ENCODE peak calls at places on chromosomes 1 and 21, in four cellular contexts. One of them, this sample, is unnamed. For H3K4me1 and H3K36me3, the result is how much of the 10 kb centered on the place peaks cover.

GRCh38 chr21:45574691-45575090 is 32.5 kb upstream of the SLC19A1 start:
- DNase-seq in NT2/D1: no peak
- DNase-seq in tibial nerve: no peak
- DNase-seq in CD8-positive, alpha-beta T cell: no peak
- DNase-seq in this sample: no peak

GRCh38 chr1:94974224-94974623 is 47.3 kb upstream of the CNN3 start:
- DNase-seq in tibial nerve: no peak
- DNase-seq in CD8-positive, alpha-beta T cell: no peak
- DNase-seq in NT2/D1: no peak
- DNase-seq in this sample: no peak

GRCh38 chr1:205719762-205720161 is 30.2 kb downstream of the NUCKS1 start:
- DNase-seq in NT2/D1: no peak
- DNase-seq in tibial nerve: no peak
- DNase-seq in CD8-positive, alpha-beta T cell: no peak
- DNase-seq in this sample: no peak

GRCh38 chr1:28102169-28102568 is 13.8 kb upstream of the EYA3 start:
- DNase-seq in CD8-positive, alpha-beta T cell: no peak
- DNase-seq in NT2/D1: no peak
- DNase-seq in tibial nerve: no peak
- DNase-seq in this sample: no peak

GRCh38 chr1:53913352-53914043 is 19.5 kb downstream of the DIO1 start:
- DNase-seq in NT2/D1: no peak
- DNase-seq in CD8-positive, alpha-beta T cell: no peak
- DNase-seq in tibial nerve: no peak
- DNase-seq in this sample: no peak

GRCh38 chr1:16180291-16180824 is 24.5 kb upstream of the EPHA2 start:
- DNase-seq in tibial nerve: no peak
- DNase-seq in CD8-positive, alpha-beta T cell: no peak
- DNase-seq in NT2/D1: no peak
- DNase-seq in this sample: no peak

GRCh38 chr1:222886194-222887126 is 71.6 kb downstream of the DISP1 start:
- DNase-seq in tibial nerve: no peak
- DNase-seq in NT2/D1: no peak
- DNase-seq in CD8-positive, alpha-beta T cell: no peak
- DNase-seq in this sample: no peak

GRCh38 chr1:82491301-82491986 is 690.7 kb downstream of the ADGRL2 start:
- DNase-seq in CD8-positive, alpha-beta T cell: no peak
- DNase-seq in tibial nerve: no peak
- DNase-seq in NT2/D1: no peak
- DNase-seq in this sample: no peak

GRCh38 chr1:23636009-23636408 is 55.6 kb upstream of the RPL11 start:
- DNase-seq in NT2/D1: no peak
- DNase-seq in tibial nerve: no peak
- DNase-seq in CD8-positive, alpha-beta T cell: no peak
- DNase-seq in this sample: no peak

GRCh38 chr1:87224209-87224608 is 104.5 kb upstream of the LMO4 start:
- DNase-seq in NT2/D1: no peak
- DNase-seq in CD8-positive, alpha-beta T cell: no peak
- DNase-seq in tibial nerve: no peak
- DNase-seq in this sample: no peak

GRCh38 chr21:32406405-32406804 is 6.1 kb upstream of the EVA1C start:
- DNase-seq in tibial nerve: no peak
- DNase-seq in NT2/D1: no peak
- DNase-seq in CD8-positive, alpha-beta T cell: no peak
- DNase-seq in this sample: no peak

GRCh38 chr1:231966983-231967382 is 340.4 kb downstream of the DISC1 start:
- DNase-seq in tibial nerve: no peak
- DNase-seq in CD8-positive, alpha-beta T cell: no peak
- DNase-seq in NT2/D1: no peak
- DNase-seq in this sample: no peak

GRCh38 chr1:203776636-203777035 is 11.7 kb downstream of the LAX1 start:
- DNase-seq in tibial nerve: no peak
- DNase-seq in NT2/D1: no peak
- DNase-seq in CD8-positive, alpha-beta T cell: no peak
- DNase-seq in this sample: no peak

GRCh38 chr1:65793359-65793732 is 651 bp downstream of the PDE4B start:
- DNase-seq in NT2/D1: peak
- DNase-seq in tibial nerve: no peak
- DNase-seq in CD8-positive, alpha-beta T cell: no peak
- DNase-seq in this sample: no peak

GRCh38 chr1:234970731-234971476 is 157.7 kb downstream of the TOMM20 start:
- DNase-seq in tibial nerve: peak
- DNase-seq in NT2/D1: peak
- DNase-seq in CD8-positive, alpha-beta T cell: no peak
- DNase-seq in this sample: peak

GRCh38 chr1:163844393-163844948 is 522.7 kb downstream of the NUF2 start:
- DNase-seq in tibial nerve: no peak
- DNase-seq in CD8-positive, alpha-beta T cell: no peak
- DNase-seq in NT2/D1: no peak
- DNase-seq in this sample: no peak

GRCh38 chr1:25821630-25822091 is 1.9 kb downstream of the MTFR1L start:
- DNase-seq in NT2/D1: no peak
- DNase-seq in CD8-positive, alpha-beta T cell: no peak
- DNase-seq in tibial nerve: no peak
- DNase-seq in this sample: no peak

GRCh38 chr1:100523038-100523649 is 14.8 kb upstream of the GPR88 start:
- DNase-seq in NT2/D1: no peak
- DNase-seq in tibial nerve: no peak
- DNase-seq in CD8-positive, alpha-beta T cell: no peak
- DNase-seq in this sample: no peak

GRCh38 chr1:205922314-205922713 is 20.9 kb downstream of the SLC26A9 start:
- DNase-seq in CD8-positive, alpha-beta T cell: no peak
- DNase-seq in NT2/D1: no peak
- DNase-seq in tibial nerve: no peak
- DNase-seq in this sample: no peak

GRCh38 chr1:20717452-20718342 is at the start of gene KIF17:
- DNase-seq in tibial nerve: peak
- DNase-seq in CD8-positive, alpha-beta T cell: peak
- DNase-seq in NT2/D1: no peak
- DNase-seq in this sample: peak

GRCh38 chr1:4652631-4653327 is 1.6 kb upstream of the AJAP1 start:
- DNase-seq in tibial nerve: peak
- DNase-seq in CD8-positive, alpha-beta T cell: peak
- DNase-seq in NT2/D1: no peak
- DNase-seq in this sample: peak

GRCh38 chr1:238950786-238951185 is 435.6 kb upstream of the CHRM3 start:
- DNase-seq in tibial nerve: no peak
- DNase-seq in CD8-positive, alpha-beta T cell: no peak
- DNase-seq in NT2/D1: no peak
- DNase-seq in this sample: no peak

GRCh38 chr1:156750932-156751723 is at the start of gene HDGF:
- DNase-seq in tibial nerve: peak
- DNase-seq in CD8-positive, alpha-beta T cell: peak
- DNase-seq in NT2/D1: no peak
- DNase-seq in this sample: no peak

GRCh38 chr1:5664081-5664480 is 328.1 kb downstream of the NPHP4 start:
- DNase-seq in tibial nerve: no peak
- DNase-seq in NT2/D1: no peak
- DNase-seq in CD8-positive, alpha-beta T cell: no peak
- DNase-seq in this sample: no peak

GRCh38 chr21:32543975-32544374 is 41.3 kb downstream of the TCP10L start:
- DNase-seq in NT2/D1: no peak
- DNase-seq in CD8-positive, alpha-beta T cell: no peak
- DNase-seq in tibial nerve: no peak
- DNase-seq in this sample: no peak

GRCh38 chr1:116311756-116312691 is 61.0 kb upstream of the ATP1A1 start:
- DNase-seq in tibial nerve: no peak
- DNase-seq in CD8-positive, alpha-beta T cell: no peak
- DNase-seq in NT2/D1: no peak
- DNase-seq in this sample: no peak

GRCh38 chr21:46322351-46323226 is 1.1 kb downstream of the C21orf58 start:
- DNase-seq in CD8-positive, alpha-beta T cell: peak
- DNase-seq in tibial nerve: no peak
- DNase-seq in NT2/D1: no peak
- DNase-seq in this sample: no peak

GRCh38 chr1:229060140-229060539 is 210.8 kb upstream of the RAB4A start:
- DNase-seq in NT2/D1: no peak
- DNase-seq in tibial nerve: no peak
- DNase-seq in CD8-positive, alpha-beta T cell: no peak
- DNase-seq in this sample: no peak

GRCh38 chr1:168321945-168322344 is 41.3 kb downstream of the TBX19 start:
- DNase-seq in NT2/D1: no peak
- DNase-seq in CD8-positive, alpha-beta T cell: no peak
- DNase-seq in tibial nerve: no peak
- DNase-seq in this sample: no peak

GRCh38 chr1:32869844-32870614 is 683 bp downstream of the FNDC5 start:
- DNase-seq in NT2/D1: no peak
- DNase-seq in tibial nerve: no peak
- DNase-seq in CD8-positive, alpha-beta T cell: no peak
- DNase-seq in this sample: no peak

DNA sequence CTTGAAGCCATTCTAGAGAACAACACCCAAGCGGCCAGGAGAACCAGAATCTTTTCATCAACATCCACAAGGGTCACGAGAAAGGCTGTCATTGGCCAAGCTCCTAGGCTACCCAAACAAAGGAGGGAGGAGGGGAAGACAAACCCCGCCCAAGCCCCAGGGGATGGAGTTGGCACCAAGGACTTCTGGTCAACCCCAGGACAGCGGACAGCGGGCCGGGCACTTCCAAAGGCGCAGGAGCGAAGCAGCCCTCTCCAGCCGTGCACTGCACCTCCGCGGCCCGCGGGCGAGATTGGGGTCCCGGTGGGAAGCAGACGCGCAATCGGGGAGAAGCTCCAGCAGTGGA is at the start of gene CLIC6:
- DNase-seq in CD8-positive, alpha-beta T cell: no peak
- DNase-seq in NT2/D1: no peak
- DNase-seq in tibial nerve: peak
- DNase-seq in this sample: no peak
- H3K4me3 ChIP-seq in CD8-positive, alpha-beta T cell: peak
- H3K4me3 ChIP-seq in NT2/D1: peak
- H3K4me3 ChIP-seq in tibial nerve: peak
- H3K4me3 ChIP-seq in this sample: no peak

DNA sequence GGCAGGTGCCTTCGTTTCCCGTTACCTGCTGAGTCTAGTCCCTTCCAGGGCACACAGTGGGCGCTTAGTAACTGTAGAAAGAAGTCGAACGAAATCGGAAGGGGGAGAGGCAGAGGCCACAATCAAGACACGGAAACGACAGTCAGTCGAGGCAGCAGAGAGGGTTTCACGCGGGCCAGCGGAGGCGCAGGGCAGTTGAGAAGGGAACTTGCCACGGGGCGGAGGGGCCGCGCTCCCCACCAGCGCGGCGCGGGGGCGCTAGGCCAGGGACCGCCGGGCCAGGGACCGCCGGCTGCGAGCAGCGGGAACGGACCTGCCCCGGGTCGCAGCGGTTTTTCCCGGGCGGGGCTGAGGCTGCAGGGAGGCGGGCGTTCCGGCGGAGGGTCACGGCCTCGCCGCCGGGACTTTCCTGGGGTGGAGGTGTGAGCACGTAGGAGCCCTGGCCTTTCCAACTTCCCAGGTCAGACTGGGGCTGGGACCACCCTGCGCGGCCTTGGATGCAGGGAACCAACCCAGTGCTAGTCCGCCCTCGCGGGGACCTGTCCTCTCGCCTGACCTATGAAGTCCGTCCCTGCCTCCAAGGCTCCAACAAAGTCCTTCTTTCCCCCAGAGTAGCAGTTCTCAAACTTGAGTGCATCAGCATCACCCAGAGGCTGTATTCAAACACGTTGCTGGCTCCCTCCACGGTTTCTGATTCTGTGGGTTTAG is 150.1 kb upstream of the FGGY start:
- DNase-seq in tibial nerve: peak
- DNase-seq in CD8-positive, alpha-beta T cell: peak
- DNase-seq in NT2/D1: no peak
- DNase-seq in this sample: peak
- H3K4me1 ChIP-seq in tibial nerve: under half
- H3K4me1 ChIP-seq in CD8-positive, alpha-beta T cell: under half
- H3K4me1 ChIP-seq in NT2/D1: under half
- H3K4me1 ChIP-seq in this sample: under half

DNA sequence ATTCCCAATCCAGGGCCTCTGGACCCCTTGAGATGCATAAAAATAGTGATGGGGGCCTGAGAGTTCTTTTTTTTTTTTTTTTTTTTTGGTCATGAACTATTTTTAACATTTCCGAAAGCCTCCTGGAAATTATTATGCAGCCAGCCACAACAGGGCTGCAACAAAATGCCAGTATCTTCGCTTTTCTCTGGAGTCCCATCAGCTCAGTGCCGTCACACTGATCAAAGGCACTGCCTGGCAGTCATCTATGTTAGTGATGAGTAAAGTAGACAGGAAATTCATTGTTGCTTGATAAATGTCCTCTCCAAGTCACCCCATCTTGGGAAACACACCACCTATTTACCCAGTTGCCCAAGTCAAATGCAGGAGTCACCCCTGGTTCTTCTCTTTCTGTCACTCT is 15.2 kb upstream of the PEF1 start:
- DNase-seq in CD8-positive, alpha-beta T cell: no peak
- DNase-seq in NT2/D1: no peak
- DNase-seq in tibial nerve: no peak
- DNase-seq in this sample: no peak
- H3K36me3 ChIP-seq in CD8-positive, alpha-beta T cell: under half
- H3K36me3 ChIP-seq in NT2/D1: under half
- H3K36me3 ChIP-seq in tibial nerve: under half
- H3K36me3 ChIP-seq in this sample: under half

GRCh38 chr1:117618450-117619122 is 12.7 kb downstream of the TENT5C start:
- DNase-seq in CD8-positive, alpha-beta T cell: no peak
- DNase-seq in NT2/D1: no peak
- DNase-seq in tibial nerve: no peak
- DNase-seq in this sample: no peak

GRCh38 chr1:117615474-117615873 is 9.6 kb downstream of the TENT5C start:
- DNase-seq in NT2/D1: no peak
- DNase-seq in tibial nerve: no peak
- DNase-seq in CD8-positive, alpha-beta T cell: peak
- DNase-seq in this sample: no peak

GRCh38 chr1:117613969-117614865 is 8.4 kb downstream of the TENT5C start:
- DNase-seq in CD8-positive, alpha-beta T cell: no peak
- DNase-seq in NT2/D1: no peak
- DNase-seq in tibial nerve: no peak
- DNase-seq in this sample: no peak

GRCh38 chr1:117616967-117617366 is 11.1 kb downstream of the TENT5C start:
- DNase-seq in NT2/D1: no peak
- DNase-seq in tibial nerve: no peak
- DNase-seq in CD8-positive, alpha-beta T cell: no peak
- DNase-seq in this sample: no peak

GRCh38 chr1:117616356-117616755 is 10.5 kb downstream of the TENT5C start:
- DNase-seq in CD8-positive, alpha-beta T cell: no peak
- DNase-seq in tibial nerve: no peak
- DNase-seq in NT2/D1: no peak
- DNase-seq in this sample: no peak
- H3K4me3 ChIP-seq in CD8-positive, alpha-beta T cell: no peak
- H3K4me3 ChIP-seq in tibial nerve: no peak
- H3K4me3 ChIP-seq in NT2/D1: no peak
- H3K4me3 ChIP-seq in this sample: no peak

GRCh38 chr1:19070197-19070651 is 113.7 kb upstream of the IFFO2 start:
- DNase-seq in tibial nerve: no peak
- DNase-seq in CD8-positive, alpha-beta T cell: no peak
- DNase-seq in NT2/D1: no peak
- DNase-seq in this sample: no peak
- H3K4me1 ChIP-seq in tibial nerve: under half
- H3K4me1 ChIP-seq in CD8-positive, alpha-beta T cell: half or more
- H3K4me1 ChIP-seq in NT2/D1: under half
- H3K4me1 ChIP-seq in this sample: under half

GRCh38 chr1:108695515-108695914 is 3.4 kb downstream of the PRPF38B start:
- DNase-seq in tibial nerve: no peak
- DNase-seq in NT2/D1: no peak
- DNase-seq in CD8-positive, alpha-beta T cell: no peak
- DNase-seq in this sample: no peak
- H3K36me3 ChIP-seq in tibial nerve: under half
- H3K36me3 ChIP-seq in NT2/D1: half or more
- H3K36me3 ChIP-seq in CD8-positive, alpha-beta T cell: under half
- H3K36me3 ChIP-seq in this sample: half or more

GRCh38 chr1:214569357-214570004 is 18.1 kb upstream of the PTPN14 start:
- DNase-seq in tibial nerve: no peak
- DNase-seq in CD8-positive, alpha-beta T cell: no peak
- DNase-seq in NT2/D1: no peak
- DNase-seq in this sample: no peak
- H3K4me3 ChIP-seq in tibial nerve: no peak
- H3K4me3 ChIP-seq in CD8-positive, alpha-beta T cell: no peak
- H3K4me3 ChIP-seq in NT2/D1: no peak
- H3K4me3 ChIP-seq in this sample: no peak

This sample was measured in HAP-1.